ENCODE peak calls at places on chromosomes 13 and 19, in seven cellular contexts. V is epithelial cell of esophagus, L is AG04450, F is stomach, E is upper lobe of right lung, T is cardiac muscle cell, K is BE2C. D is an unnamed sample.
A peak's percentile ranks its signal among the peaks of the same experiment; 100 is the strongest.

GRCh38 chr13:39483326-39483725 is 119.7 kb downstream of the LHFPL6 start:
- DNase-seq in T (no peak), V (peak; percentile 11), K (no peak), L (no peak), E (no peak), F (no peak), D (no peak)

GRCh38 chr13:27708325-27708724 is 84.0 kb upstream of the GSX1 start:
- DNase-seq in V (no peak), T (no peak), E (no peak), L (no peak), K (no peak), F (no peak), D (no peak)

GRCh38 chr13:113997845-113998751 is 24.2 kb upstream of the C13orf46 start:
- DNase-seq in E (no peak), K (peak; percentile 66), F (peak; percentile 58), T (peak; percentile 71), L (peak; percentile 47), V (peak; percentile 23), D (peak; percentile 61)

GRCh38 chr13:77994166-77994565 is 75.5 kb upstream of the EDNRB start:
- DNase-seq in E (no peak), F (no peak), T (no peak), K (no peak), L (no peak), V (no peak), D (no peak)

GRCh38 chr19:38739440-38740251 is 4.6 kb downstream of the CAPN12 start:
- DNase-seq in E (peak; percentile 56), L (no peak), F (no peak), V (no peak), K (no peak), T (no peak), D (no peak)

GRCh38 chr19:15672580-15673175 is at the start of gene CYP4F12:
- DNase-seq in K (peak; percentile 27), F (peak; percentile 84), T (peak; percentile 81), V (peak; percentile 39), L (no peak), E (peak; percentile 82), D (no peak)

GRCh38 chr19:40632311-40633036 is 31.3 kb downstream of the LTBP4 start:
- DNase-seq in E (no peak), T (no peak), V (no peak), F (no peak), L (no peak), K (no peak), D (no peak)

GRCh38 chr13:65155861-65156260 is 2074.3 kb downstream of the PCDH9 start:
- DNase-seq in F (no peak), T (no peak), L (no peak), V (no peak), E (no peak), K (no peak), D (no peak)

GRCh38 chr19:44909775-44910174 is 4.2 kb downstream of the APOE start:
- DNase-seq in K (no peak), F (no peak), T (no peak), L (no peak), E (no peak), V (no peak), D (no peak)

GRCh38 chr19:44905437-44906160 is at the start of gene APOE:
- DNase-seq in L (no peak), F (no peak), E (no peak), K (no peak), T (peak; percentile 91), V (no peak), D (peak; percentile 45)

GRCh38 chr19:44908836-44909201 is 3.2 kb downstream of the APOE start:
- DNase-seq in K (no peak), L (no peak), F (no peak), E (no peak), V (no peak), T (no peak), D (no peak)

GRCh38 chr19:44908074-44908835 is 2.7 kb downstream of the APOE start:
- DNase-seq in V (no peak), E (no peak), K (no peak), F (no peak), T (no peak), L (no peak), D (no peak)

DNA sequence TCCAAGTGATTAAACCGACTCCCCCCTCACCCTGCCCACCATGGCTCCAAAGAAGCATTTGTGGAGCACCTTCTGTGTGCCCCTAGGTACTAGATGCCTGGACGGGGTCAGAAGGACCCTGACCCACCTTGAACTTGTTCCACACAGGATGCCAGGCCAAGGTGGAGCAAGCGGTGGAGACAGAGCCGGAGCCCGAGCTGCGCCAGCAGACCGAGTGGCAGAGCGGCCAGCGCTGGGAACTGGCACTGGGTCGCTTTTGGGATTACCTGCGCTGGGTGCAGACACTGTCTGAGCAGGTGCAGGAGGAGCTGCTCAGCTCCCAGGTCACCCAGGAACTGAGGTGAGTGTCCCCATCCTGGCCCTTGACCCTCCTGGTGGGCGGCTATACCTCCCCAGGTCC is 2.0 kb downstream of the APOE start:
- DNase-seq in K (no peak), E (no peak), F (no peak), V (no peak), L (no peak), T (no peak), D (no peak)
- H3K4me3 ChIP-seq in K (no peak overlapping the region), E (no peak overlapping the region), F (no peak overlapping the region), V (no peak overlapping the region), L (no peak overlapping the region), T (no peak overlapping the region), D (no peak overlapping the region)

DNA sequence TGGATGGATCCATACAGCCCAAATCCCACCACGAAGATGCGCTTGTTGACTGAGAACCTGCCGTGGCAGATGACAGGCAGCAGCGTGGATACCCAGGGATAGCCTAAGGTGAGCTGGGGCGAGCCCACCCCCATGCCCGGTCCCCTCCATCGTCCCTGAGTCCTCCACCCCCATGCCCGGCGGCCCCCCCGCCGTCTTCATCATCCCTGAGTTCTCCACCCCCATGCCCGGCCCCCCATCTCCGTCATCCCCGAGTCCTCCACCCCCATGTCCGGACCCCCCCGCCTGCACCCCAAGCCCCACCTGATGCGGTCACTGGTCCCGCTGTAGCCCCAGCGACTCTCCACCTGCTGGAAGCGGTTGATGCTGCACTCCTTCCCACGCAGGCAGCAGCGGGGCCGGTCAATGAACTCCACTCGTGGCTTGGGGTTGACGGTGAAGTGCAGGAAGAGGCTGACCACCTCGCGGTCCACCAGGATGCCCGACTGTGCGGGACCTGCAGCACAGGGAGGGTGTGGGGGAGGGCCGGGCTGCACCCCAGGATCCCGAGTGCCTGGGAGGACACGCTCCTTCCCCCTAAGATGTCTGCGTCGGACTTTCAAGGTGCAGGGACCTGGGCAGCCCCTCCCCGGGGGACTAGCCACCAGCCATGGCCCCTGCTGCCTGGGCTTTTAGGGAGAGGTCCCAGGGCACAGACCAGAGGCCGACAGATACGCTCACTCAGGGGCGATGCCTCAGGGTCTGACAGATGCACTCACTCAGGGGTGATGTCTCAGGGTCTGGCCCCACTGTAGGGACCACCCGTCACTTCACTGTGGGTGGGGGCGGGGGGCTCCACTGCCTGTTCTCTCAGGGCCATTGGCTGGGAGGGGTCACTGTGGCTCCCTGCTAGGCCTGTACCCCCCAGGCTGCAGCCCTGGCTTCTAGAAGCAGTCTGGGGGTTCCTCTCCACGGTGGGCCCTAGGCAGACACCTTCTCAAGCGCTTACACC is 28.0 kb downstream of the BTBD2 start:
- DNase-seq in V (no peak), F (no peak), L (no peak), T (no peak), K (no peak), E (no peak), D (peak; percentile 13)
- TF ChIP-seq CTCF in V (peak; percentile 12), F (no peak), L (no peak), T (no peak), K (no peak), E (no peak), D (no peak)

GRCh38 chr13:110307697-110308376 is 753 bp downstream of the COL4A2 start:
- DNase-seq in E (no peak), V (peak; percentile 44), L (no peak), K (no peak), F (no peak), T (peak; percentile 56), D (peak; percentile 57)

GRCh38 chr13:110309159-110309476 is 2.0 kb downstream of the COL4A2 start:
- DNase-seq in E (no peak), K (no peak), V (no peak), T (no peak), L (no peak), F (no peak), D (no peak)

GRCh38 chr13:110310541-110311491 is 3.7 kb downstream of the COL4A2 start:
- DNase-seq in F (no peak), V (no peak), E (no peak), L (no peak), K (no peak), T (no peak), D (no peak)

GRCh38 chr13:110308377-110309158 is 1.5 kb downstream of the COL4A2 start:
- DNase-seq in K (no peak), E (no peak), V (peak; percentile 52), F (no peak), T (peak; percentile 78), L (no peak), D (peak; percentile 68)

DNA sequence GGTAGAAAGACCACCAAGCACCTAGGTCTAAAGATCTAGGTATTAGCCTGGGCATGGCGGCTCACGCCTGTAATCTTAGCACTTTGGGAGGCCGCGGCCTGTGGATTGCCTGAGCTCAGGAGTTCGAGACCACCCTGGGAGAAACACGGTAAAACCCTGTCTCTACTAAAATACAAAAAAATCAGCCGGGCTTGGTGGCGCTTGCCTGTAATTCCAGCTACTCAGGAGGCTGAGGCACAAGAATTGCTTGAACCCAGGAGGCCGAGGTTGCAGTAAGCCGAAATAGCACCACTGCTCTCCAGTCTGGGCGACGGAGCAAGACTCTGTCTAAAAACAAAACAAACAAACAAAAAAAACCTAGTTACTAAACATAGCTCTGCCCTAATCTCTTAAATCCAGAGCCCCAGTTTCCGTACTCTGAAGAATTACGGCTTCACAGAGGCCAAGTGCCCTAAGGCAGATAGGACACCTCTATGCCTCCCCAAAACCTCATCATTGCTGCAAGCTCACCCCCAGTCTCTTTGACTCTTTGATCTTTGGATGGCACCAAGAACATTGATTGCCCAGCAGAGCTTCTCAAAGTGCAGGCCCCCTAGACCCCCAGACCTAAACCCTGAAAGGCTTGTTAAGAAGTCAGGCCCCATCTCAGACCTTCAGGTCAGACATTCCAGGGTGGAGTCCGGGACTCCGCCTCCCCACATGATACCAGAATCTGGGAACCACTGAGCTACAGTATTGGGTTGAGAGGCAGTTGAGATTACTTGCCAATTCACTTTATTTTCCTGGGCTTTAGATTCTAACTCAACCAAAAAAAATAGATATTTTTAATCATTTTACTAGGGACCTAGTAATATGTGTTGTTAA is 2.8 kb downstream of the COL4A2 start:
- DNase-seq in F (no peak), V (no peak), T (no peak), L (no peak), E (no peak), K (no peak), D (no peak)
- H3K4me3 ChIP-seq in F (peak overlapping the region; percentile 77), V (no peak overlapping the region), T (no peak overlapping the region), L (peak overlapping the region; percentile 87), E (peak overlapping the region; percentile 71), K (no peak overlapping the region), D (peak overlapping the region; percentile 68)

GRCh38 chr13:51912511-51913225 is 50.9 kb downstream of the CCDC70 start:
- DNase-seq in L (no peak), T (no peak), E (no peak), F (no peak), V (no peak), K (no peak), D (no peak)

GRCh38 chr13:51916419-51916818 is 54.6 kb downstream of the CCDC70 start:
- DNase-seq in K (no peak), V (no peak), E (no peak), T (no peak), L (no peak), F (no peak), D (no peak)

GRCh38 chr13:51912091-51912490 is 50.3 kb downstream of the CCDC70 start:
- DNase-seq in V (peak; percentile 48), L (no peak), K (no peak), F (peak; percentile 50), E (no peak), T (no peak), D (peak; percentile 26)

GRCh38 chr13:51914137-51914493 is 52.3 kb downstream of the CCDC70 start:
- DNase-seq in E (no peak), T (no peak), L (no peak), V (no peak), K (no peak), F (no peak), D (no peak)

DNA sequence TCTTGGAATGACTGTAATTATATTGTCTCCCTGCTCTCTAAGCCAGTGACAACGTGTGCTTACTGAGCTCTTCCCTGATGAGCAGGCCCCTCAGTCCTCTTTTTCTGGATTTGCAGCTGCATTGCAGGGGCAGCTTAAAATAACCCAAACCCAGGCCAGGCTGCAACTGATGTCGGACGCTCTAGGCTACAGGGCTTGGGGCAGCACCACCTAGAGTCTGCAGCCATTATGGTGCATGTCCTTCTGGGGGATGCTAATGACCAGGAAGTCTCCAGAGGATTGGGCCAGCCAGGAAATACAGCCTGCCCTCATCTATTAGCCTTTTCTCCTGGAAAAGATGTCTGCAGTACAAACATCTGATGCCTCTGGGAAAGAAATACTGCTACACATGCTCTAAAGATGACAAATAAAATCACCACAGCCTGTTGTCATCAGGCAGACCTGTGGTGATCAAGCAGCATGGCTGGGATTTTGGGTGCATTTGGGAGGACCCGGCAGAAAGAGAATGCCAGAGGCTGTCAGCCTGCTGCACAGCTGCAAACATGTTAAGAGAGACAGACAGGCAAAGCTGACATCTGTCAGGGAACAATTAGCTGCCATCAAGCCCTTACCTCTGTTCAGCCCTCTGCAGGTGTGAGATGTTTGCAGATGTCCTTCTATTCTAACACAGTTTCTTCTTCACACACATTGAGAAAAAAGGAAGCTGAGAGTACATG is 51.8 kb downstream of the CCDC70 start:
- DNase-seq in F (no peak), V (no peak), L (no peak), T (no peak), E (no peak), K (peak; percentile 66), D (no peak)
- TF ChIP-seq CTCF in F (no peak), V (no peak), L (no peak), T (peak; percentile 3), E (no peak), K (peak; percentile 59), D (peak; percentile 9)